ENCODE peak calls at places on chromosomes 5 and 9, in six cellular contexts. T, F, B, M, L and C are unnamed samples.
A peak's percentile ranks its signal among the peaks of the same experiment; 100 is the strongest.

GRCh38 chr9:101035098-101035497 is 6.6 kb downstream of the PLPPR1 start:
- DNase-seq in F (no peak), L (no peak), B (no peak), M (no peak), T (no peak), C (no peak)

GRCh38 chr9:94553029-94553938 is 1.6 kb upstream of the PCAT7 start:
- DNase-seq in T (no peak), M (peak; percentile 41), B (no peak), F (peak; percentile 29), L (no peak), C (no peak)

GRCh38 chr9:104906441-104907277 is 21.3 kb downstream of the ABCA1 start:
- DNase-seq in T (peak; percentile 33), F (peak; percentile 48), B (no peak), M (no peak), L (no peak), C (peak; percentile 54)

GRCh38 chr5:50535393-50535792 is 94.3 kb upstream of the EMB start:
- DNase-seq in L (no peak), F (no peak), T (no peak), M (no peak), B (no peak), C (no peak)

GRCh38 chr9:93255994-93256877 is 72.3 kb downstream of the WNK2 start:
- DNase-seq in B (peak; percentile 15), F (no peak), T (no peak), M (no peak), L (no peak), C (peak; percentile 8)

GRCh38 chr5:72892846-72893245 is 63.0 kb upstream of the FCHO2 start:
- DNase-seq in B (no peak), M (no peak), T (no peak), L (no peak), F (no peak), C (no peak)

GRCh38 chr9:135081264-135081660 is 6.2 kb upstream of the OLFM1 start:
- DNase-seq in F (no peak), L (no peak), T (no peak), M (no peak), B (peak; percentile 28), C (no peak)

GRCh38 chr9:120477534-120478001 is 102.4 kb downstream of the CDK5RAP2 start:
- DNase-seq in M (peak; percentile 63), B (peak; percentile 73), T (peak; percentile 46), F (peak; percentile 59), L (peak; percentile 8), C (peak; percentile 48)

GRCh38 chr5:96807099-96807654 is 568 bp downstream of the ERAP1 start:
- DNase-seq in B (peak; percentile 87), F (peak; percentile 77), M (peak; percentile 70), L (no peak), T (peak; percentile 78), C (peak; percentile 89)
- TF ChIP-seq POLR2A in B (no peak), F (no peak), M (peak; percentile 68), L (no peak), T (peak; percentile 73), C (peak; percentile 62)

GRCh38 chr5:90932052-90932699 is 373.6 kb downstream of the ADGRV1 start:
- DNase-seq in T (peak; percentile 11), F (peak; percentile 61), B (no peak), L (peak; percentile 44), M (peak; percentile 80), C (peak; percentile 56)

GRCh38 chr5:90933298-90933697 is 374.7 kb downstream of the ADGRV1 start:
- DNase-seq in B (no peak), L (no peak), T (no peak), F (no peak), M (no peak), C (no peak)

GRCh38 chr5:90934091-90934719 is 375.6 kb downstream of the ADGRV1 start:
- DNase-seq in M (no peak), T (no peak), B (no peak), F (no peak), L (no peak), C (no peak)

GRCh38 chr5:90930062-90930461 is 371.5 kb downstream of the ADGRV1 start:
- DNase-seq in F (no peak), L (no peak), B (no peak), T (no peak), M (no peak), C (no peak)

DNA sequence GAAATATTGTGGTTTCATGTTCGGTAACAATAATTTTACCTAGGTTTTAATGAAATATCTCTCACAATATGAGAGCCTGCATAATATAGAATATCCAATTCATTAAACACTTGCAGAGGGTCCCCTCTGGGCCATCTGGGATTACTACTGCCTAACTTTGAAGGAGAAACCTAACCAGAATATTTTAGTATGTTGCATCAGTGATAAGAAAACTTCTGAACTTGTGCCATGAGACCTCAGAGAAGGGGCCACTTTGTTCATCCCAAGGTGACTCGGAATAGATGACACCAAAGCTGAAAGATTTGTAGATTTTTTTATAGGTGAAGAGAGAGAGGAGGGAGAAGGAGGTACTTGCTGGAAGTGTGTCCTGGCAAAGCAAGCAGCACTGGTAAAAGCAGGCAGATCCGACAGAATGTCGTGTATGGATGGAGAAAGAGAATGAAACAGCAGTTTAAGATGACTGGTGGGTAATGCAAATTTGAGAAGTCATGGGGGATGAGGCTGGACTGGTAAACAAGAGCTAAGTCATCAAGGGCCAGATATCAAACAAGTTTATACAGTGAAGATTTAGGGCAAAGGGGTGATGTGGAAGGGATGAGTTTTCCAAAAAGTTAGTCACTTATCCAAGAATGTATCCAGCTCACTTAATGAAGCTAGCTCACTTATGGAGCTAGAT is 372.3 kb downstream of the ADGRV1 start:
- DNase-seq in L (no peak), M (no peak), B (no peak), F (no peak), T (no peak), C (no peak)
- TF ChIP-seq POLR2A in L (no peak), M (no peak), B (no peak), F (no peak), T (no peak), C (no peak)

DNA sequence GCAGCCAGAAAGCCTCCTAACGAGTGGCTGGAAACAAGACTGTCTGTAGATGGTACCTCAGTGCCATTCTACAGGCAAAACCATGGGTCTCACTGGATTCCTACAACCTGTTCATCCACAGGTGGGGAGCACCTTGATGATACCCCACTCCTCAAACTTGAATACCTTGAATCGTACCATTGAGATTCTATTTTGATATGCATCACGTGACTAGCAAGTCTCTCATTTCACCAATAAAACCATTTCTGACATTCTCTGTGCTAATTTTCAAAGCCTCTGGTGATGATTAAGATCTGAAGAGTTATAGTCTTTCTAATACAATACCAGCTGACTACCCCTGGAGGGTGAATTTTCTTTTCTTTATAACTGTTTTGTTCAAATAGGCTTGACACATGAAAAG is 188.9 kb downstream of the ADAMTS12 start:
- DNase-seq in F (no peak), L (no peak), B (no peak), M (no peak), T (no peak), C (no peak)
- TF ChIP-seq POLR2A in F (no peak), L (no peak), B (no peak), M (no peak), T (no peak), C (no peak)

GRCh38 chr5:142644640-142645361 is 41.1 kb downstream of the FGF1 start:
- DNase-seq in T (no peak), L (peak; percentile 96), F (no peak), B (no peak), M (peak; percentile 83), C (no peak)
- TF ChIP-seq POLR2A in T (no peak), L (no peak), F (no peak), B (no peak), M (no peak), C (no peak)

GRCh38 chr9:79809477-79809876 is 237.7 kb downstream of the TLE4 start:
- DNase-seq in B (no peak), F (no peak), L (no peak), T (no peak), M (no peak), C (no peak)

GRCh38 chr9:79809931-79810330 is 238.2 kb downstream of the TLE4 start:
- DNase-seq in T (no peak), L (no peak), M (no peak), F (no peak), B (no peak), C (no peak)

GRCh38 chr9:79812099-79812498 is 240.3 kb downstream of the TLE4 start:
- DNase-seq in L (no peak), M (no peak), B (no peak), T (no peak), F (no peak), C (no peak)

GRCh38 chr9:79812507-79813261 is 240.9 kb downstream of the TLE4 start:
- DNase-seq in T (no peak), M (no peak), B (no peak), L (no peak), F (no peak), C (no peak)

DNA sequence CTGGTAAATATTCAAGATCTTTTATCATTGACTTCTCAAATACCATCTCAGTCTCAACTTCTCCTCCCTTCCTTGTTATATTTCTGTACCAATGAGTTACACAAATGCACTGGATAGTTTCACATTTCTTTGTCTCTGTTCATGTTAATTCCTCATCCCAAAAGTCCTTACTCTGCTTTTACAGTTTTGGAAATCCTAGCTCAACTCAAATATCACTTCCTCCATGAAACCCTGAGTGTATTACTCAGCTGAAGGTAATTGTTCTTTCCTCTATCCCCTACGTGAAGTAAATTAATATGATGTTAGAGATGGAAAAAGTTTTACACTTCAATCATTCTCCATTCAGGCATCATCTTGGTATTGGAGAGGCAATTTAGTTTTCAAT is 241.5 kb downstream of the TLE4 start:
- DNase-seq in B (no peak), L (no peak), F (no peak), M (no peak), T (no peak), C (no peak)
- TF ChIP-seq POLR2A in B (no peak), L (no peak), F (no peak), M (no peak), T (no peak), C (no peak)

DNA sequence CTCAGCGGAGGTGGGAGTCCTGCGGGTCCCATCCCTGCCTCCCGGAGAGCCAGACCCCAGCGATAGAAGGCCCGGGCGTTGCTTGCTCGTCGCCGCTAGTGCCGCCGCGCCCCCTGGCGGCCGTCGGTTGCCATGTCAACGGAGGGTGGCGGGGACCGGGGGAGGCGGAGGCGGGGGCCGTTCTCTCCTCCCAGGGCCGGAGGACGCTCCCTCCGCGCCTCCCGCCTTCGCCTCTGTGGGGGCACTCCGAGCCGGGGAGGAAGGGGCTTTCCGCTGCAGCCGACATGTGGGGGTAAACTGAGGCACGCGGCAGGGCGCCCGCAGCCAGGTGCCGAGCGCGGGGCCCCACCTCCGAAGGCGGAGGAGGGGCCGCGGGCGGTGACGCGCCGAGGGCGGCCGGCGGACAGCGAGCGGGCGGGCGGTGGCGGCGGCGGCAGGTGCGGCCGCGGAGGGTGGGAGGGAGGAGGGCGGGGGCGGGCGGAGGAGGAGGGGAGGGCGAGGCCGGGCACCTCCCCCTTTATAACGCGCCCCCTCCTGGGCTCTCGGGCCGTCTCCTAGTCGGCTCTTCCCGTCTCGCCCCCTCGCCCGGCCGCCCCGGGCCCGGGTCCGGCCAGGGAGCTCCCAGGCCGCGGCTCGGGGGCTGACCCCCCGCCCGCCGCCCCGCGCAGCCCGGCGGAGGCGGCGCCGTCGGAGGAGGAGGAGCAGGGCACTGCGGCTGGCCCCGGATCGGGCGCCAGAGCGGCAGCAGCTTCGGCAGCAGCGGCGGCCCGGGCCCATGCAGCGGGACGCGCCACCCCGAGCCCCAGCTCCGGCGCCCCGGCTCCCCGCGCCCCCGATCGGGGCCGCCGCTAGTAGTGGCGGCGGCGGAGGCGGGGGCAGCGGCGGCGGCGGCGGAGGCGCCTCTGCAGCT is 556 bp upstream of the CDK9 start:
- DNase-seq in T (peak; percentile 73), F (peak; percentile 87), B (peak; percentile 93), L (peak; percentile 60), M (peak; percentile 85), C (peak; percentile 86)
- TF ChIP-seq POLR2A in T (no peak), F (no peak), B (peak; percentile 11), L (no peak), M (peak; percentile 28), C (no peak)